ENCODE peak calls at places on chromosome 1, in seven cellular contexts. Z is thoracic aorta, B is esophagus squamous epithelium, D is left lung, X is colonic mucosa, N is cardiac muscle cell, C is kidney. R is an unnamed sample.

GRCh38 chr1:208988811-208989222 is 594.7 kb upstream of the CAMK1G start:
- DNase-seq in Z (no peak), C (no peak), B (no peak), N (peak; percentile 60), X (peak; percentile 32), D (no peak), R (peak; percentile 50)

GRCh38 chr1:227541796-227542152 is 21.6 kb upstream of the ZNF678 start:
- DNase-seq in D (peak; percentile 86), N (no peak), Z (no peak), X (peak; percentile 26), B (no peak), C (no peak), R (no peak)

GRCh38 chr1:11752359-11753208 is 9.4 kb upstream of the C1orf167 start:
- DNase-seq in Z (no peak), D (no peak), N (peak; percentile 42), B (no peak), C (no peak), X (no peak), R (no peak)

GRCh38 chr1:28127617-28128257 is 39.3 kb upstream of the EYA3 start:
- DNase-seq in X (no peak), Z (no peak), C (peak; percentile 4), B (no peak), N (no peak), D (no peak), R (no peak)

GRCh38 chr1:6825828-6826227 is 40.6 kb downstream of the CAMTA1 start:
- DNase-seq in D (no peak), N (no peak), X (no peak), C (no peak), B (no peak), Z (no peak), R (no peak)

GRCh38 chr1:202815120-202815519 is 4.4 kb downstream of the PCAT6 start:
- DNase-seq in N (no peak), C (no peak), Z (no peak), B (no peak), D (no peak), X (no peak), R (peak; percentile 41)

GRCh38 chr1:226983998-226984364 is 43.9 kb downstream of the COQ8A start:
- DNase-seq in Z (no peak), N (no peak), C (peak; percentile 29), X (no peak), B (no peak), D (no peak), R (no peak)

GRCh38 chr1:206970406-206970805 is at the start of gene FCAMR:
- DNase-seq in D (no peak), C (no peak), B (no peak), N (no peak), X (no peak), Z (no peak), R (no peak)

GRCh38 chr1:227433663-227434062 is 115.4 kb upstream of the CDC42BPA start:
- DNase-seq in N (no peak), B (no peak), Z (no peak), D (no peak), X (no peak), C (no peak), R (no peak)

GRCh38 chr1:167617100-167617949 is 12.7 kb upstream of the RCSD1 start:
- DNase-seq in X (no peak), C (peak; percentile 82), N (no peak), D (no peak), B (no peak), Z (no peak), R (peak; percentile 97)

GRCh38 chr1:149927535-149928387 is at the start of gene SF3B4:
- DNase-seq in Z (peak; percentile 82), X (peak; percentile 97), B (peak; percentile 69), D (peak; percentile 98), N (peak; percentile 96), C (peak; percentile 98), R (peak; percentile 84)

GRCh38 chr1:91630803-91631202 is 130.2 kb downstream of the CDC7 start:
- DNase-seq in D (no peak), B (no peak), C (no peak), X (no peak), N (no peak), Z (no peak), R (no peak)

GRCh38 chr1:17653728-17654351 is 101.3 kb upstream of the ACTL8 start:
- DNase-seq in B (no peak), D (no peak), C (peak; percentile 74), N (peak; percentile 71), X (no peak), Z (no peak), R (peak; percentile 4)

GRCh38 chr1:161189036-161189435 is 9.8 kb downstream of the ADAMTS4 start:
- DNase-seq in D (no peak), N (no peak), C (peak; percentile 14), Z (no peak), B (no peak), X (no peak), R (no peak)

DNA sequence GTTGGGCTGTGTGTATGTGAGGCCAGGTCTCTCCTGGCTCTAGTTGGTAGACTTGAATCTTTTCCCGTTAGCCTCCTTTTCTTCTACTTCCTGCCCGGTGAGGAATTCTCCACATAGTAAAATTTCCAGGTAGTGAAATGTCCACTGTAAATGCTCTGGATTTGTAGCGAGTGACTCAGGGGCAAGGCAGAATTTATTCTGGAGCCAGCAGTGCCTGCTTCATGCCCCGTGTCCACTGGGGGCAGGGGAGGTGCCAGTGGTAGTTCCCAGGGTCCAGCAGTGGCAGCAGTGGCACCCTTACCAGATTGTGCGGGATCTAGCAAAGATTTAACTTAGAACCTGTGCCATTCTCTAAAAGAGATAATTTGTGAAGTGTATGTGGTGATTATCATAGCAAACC is 74.5 kb upstream of the USP24 start:
- DNase-seq in C (no peak), B (no peak), X (no peak), N (no peak), D (no peak), Z (no peak), R (no peak)
- TF ChIP-seq CTCF in C (no peak), B (no peak), X (no peak), N (no peak), D (no peak), Z (no peak), R (no peak)

GRCh38 chr1:223291796-223292195 is 72.2 kb downstream of the SUSD4 start:
- DNase-seq in Z (no peak), X (no peak), C (no peak), N (no peak), D (no peak), B (no peak), R (no peak)
- H3K4me3 ChIP-seq in Z (no peak overlapping the region), X (no peak overlapping the region), C (no peak overlapping the region), N (no peak overlapping the region), D (no peak overlapping the region), B (no peak overlapping the region), R (no peak overlapping the region)

GRCh38 chr1:229485318-229485717 is 22.8 kb downstream of the NUP133 start:
- DNase-seq in C (no peak), B (no peak), D (no peak), Z (no peak), N (no peak), X (no peak), R (no peak)
- H3K36me3 ChIP-seq in C (peaks cover 27% of the 10 kb centered on the region), B (peaks cover 55% of the 10 kb centered on the region), D (peaks cover 89% of the 10 kb centered on the region), Z (peaks cover 38% of the 10 kb centered on the region), N (peaks cover 58% of the 10 kb centered on the region), X (no peaks in the 10 kb centered on the region), R (peaks cover 9% of the 10 kb centered on the region)

GRCh38 chr1:76035053-76035452 is 39.5 kb upstream of the ST6GALNAC3 start:
- DNase-seq in B (no peak), C (no peak), X (peak; percentile 31), N (no peak), Z (no peak), D (no peak), R (no peak)
- TF ChIP-seq CTCF in B (no peak), C (peak; percentile 16), X (no peak), N (peak; percentile 41), Z (no peak), D (no peak), R (no peak)

GRCh38 chr1:116771997-116772647 is 17.9 kb downstream of the CD2 start:
- DNase-seq in C (no peak), B (no peak), D (no peak), X (no peak), N (no peak), Z (no peak), R (no peak)
- H3K4me3 ChIP-seq in C (no peak overlapping the region), B (no peak overlapping the region), D (no peak overlapping the region), X (no peak overlapping the region), N (no peak overlapping the region), Z (no peak overlapping the region), R (no peak overlapping the region)

DNA sequence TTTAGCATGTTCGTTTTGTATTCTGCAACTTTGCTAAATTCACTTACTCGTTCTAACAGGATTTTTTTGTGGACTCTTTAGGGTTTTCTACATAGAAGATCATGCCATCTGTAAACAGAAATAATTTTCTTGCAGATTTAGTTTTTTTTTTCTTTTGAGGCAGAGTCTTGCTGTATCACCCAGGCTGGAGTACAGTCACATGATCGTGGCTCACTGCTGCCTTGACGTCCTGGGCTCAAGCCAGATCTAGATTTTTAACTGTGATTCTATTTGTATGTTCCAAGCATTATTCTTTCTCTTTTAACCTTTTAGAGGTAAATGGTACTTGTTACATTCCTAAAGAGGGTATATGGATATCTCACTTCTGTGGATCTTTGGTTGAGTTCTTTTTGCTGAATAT is 18.6 kb downstream of the FABP3 start:
- DNase-seq in N (no peak), Z (no peak), X (no peak), B (no peak), C (no peak), D (no peak), R (no peak)
- H3K36me3 ChIP-seq in N (peaks cover 21% of the 10 kb centered on the region), Z (peaks cover 10% of the 10 kb centered on the region), X (no peaks in the 10 kb centered on the region), B (peaks cover 2% of the 10 kb centered on the region), C (peaks cover 4% of the 10 kb centered on the region), D (peaks cover 83% of the 10 kb centered on the region), R (peaks cover 1% of the 10 kb centered on the region)